ENCODE peak calls at places on chromosome 9, in six cellular contexts. Z, N, H, G, E and M are unnamed samples.

GRCh38 chr9:114366334-114367128 is 21.3 kb downstream of the AKNA start:
- DNase-seq in N (no peak), G (peak; percentile 64), Z (peak; percentile 88), H (no peak), E (peak; percentile 60), M (peak; percentile 59)

GRCh38 chr9:8610256-8610655 is 810.7 kb upstream of the DMAC1 start:
- DNase-seq in H (no peak), N (no peak), G (no peak), E (no peak), Z (no peak), M (no peak)

GRCh38 chr9:107737610-107737986 is 248.0 kb upstream of the KLF4 start:
- DNase-seq in N (no peak), H (no peak), Z (no peak), G (no peak), E (no peak), M (no peak)

GRCh38 chr9:3360245-3360644 is 165.6 kb downstream of the RFX3 start:
- DNase-seq in N (no peak), G (no peak), E (no peak), H (no peak), Z (no peak), M (no peak)

GRCh38 chr9:129276486-129277260 is 98.6 kb upstream of the IER5L start:
- DNase-seq in G (no peak), H (no peak), Z (no peak), E (no peak), N (no peak), M (no peak)

GRCh38 chr9:123860603-123861002 is 69.3 kb downstream of the DENND1A start:
- DNase-seq in N (no peak), Z (no peak), E (no peak), H (no peak), G (no peak), M (no peak)

GRCh38 chr9:78871452-78872331 is 574.8 kb downstream of the PSAT1 start:
- DNase-seq in Z (peak; percentile 88), G (peak; percentile 82), H (peak; percentile 24), N (no peak), E (peak; percentile 91), M (peak; percentile 89)

GRCh38 chr9:27523141-27523540 is 949 bp upstream of the IFNK start:
- DNase-seq in N (no peak), G (no peak), Z (no peak), H (no peak), E (no peak), M (no peak)

GRCh38 chr9:114202849-114203248 is 47.5 kb downstream of the COL27A1 start:
- DNase-seq in H (no peak), E (peak; percentile 37), Z (no peak), N (no peak), G (no peak), M (no peak)

GRCh38 chr9:104177003-104177611 is 83.0 kb downstream of the SMC2 start:
- DNase-seq in Z (no peak), N (no peak), H (peak; percentile 12), G (no peak), E (peak; percentile 51), M (no peak)

GRCh38 chr9:123410281-123410910 is 54.4 kb downstream of the CRB2 start:
- DNase-seq in H (no peak), Z (no peak), N (no peak), G (no peak), E (no peak), M (no peak)

GRCh38 chr9:124366476-124367220 is 48.6 kb downstream of the PSMB7 start:
- DNase-seq in G (no peak), N (no peak), Z (no peak), E (peak; percentile 89), H (no peak), M (no peak)

GRCh38 chr9:132571806-132572600 is 10.4 kb upstream of the BARHL1 start:
- DNase-seq in Z (no peak), H (no peak), E (no peak), G (no peak), N (no peak), M (no peak)

GRCh38 chr9:36154213-36154952 is 14.8 kb upstream of the CCIN start:
- DNase-seq in E (no peak), Z (no peak), H (no peak), G (no peak), N (no peak), M (no peak)

GRCh38 chr9:38057416-38058195 is 11.4 kb downstream of the SHB start:
- DNase-seq in N (no peak), E (no peak), Z (no peak), H (no peak), G (no peak), M (no peak)

GRCh38 chr9:110133608-110134214 is 74.2 kb downstream of the C9orf152 start:
- DNase-seq in E (peak; percentile 80), N (no peak), G (no peak), Z (no peak), H (no peak), M (no peak)

GRCh38 chr9:133483611-133484010 is 4.7 kb upstream of the SLC2A6 start:
- DNase-seq in N (no peak), G (no peak), Z (no peak), H (no peak), E (no peak), M (no peak)

GRCh38 chr9:106072421-106072820 is 378.1 kb downstream of the TMEM38B start:
- DNase-seq in N (no peak), G (no peak), Z (no peak), H (no peak), E (peak; percentile 5), M (no peak)

GRCh38 chr9:81819859-81820546 is 108.2 kb upstream of the SPATA31D4 start:
- DNase-seq in Z (peak; percentile 54), G (no peak), E (no peak), H (no peak), N (no peak), M (no peak)

GRCh38 chr9:127792417-127793031 is 6.7 kb downstream of the CDK9 start:
- DNase-seq in H (no peak), Z (no peak), N (no peak), G (no peak), E (no peak), M (no peak)

GRCh38 chr9:127793093-127793708 is 7.4 kb downstream of the CDK9 start:
- DNase-seq in E (no peak), Z (no peak), G (no peak), N (no peak), H (no peak), M (no peak)

GRCh38 chr9:127796899-127797370 is 5.7 kb upstream of the FPGS start:
- DNase-seq in E (no peak), G (no peak), Z (no peak), N (no peak), H (no peak), M (no peak)

GRCh38 chr9:127794001-127794791 is 8.4 kb downstream of the CDK9 start:
- DNase-seq in E (no peak), H (no peak), G (no peak), Z (no peak), N (no peak), M (no peak)

GRCh38 chr9:127796225-127796813 is 6.4 kb upstream of the FPGS start:
- DNase-seq in G (no peak), Z (no peak), H (peak; percentile 78), N (peak; percentile 56), E (no peak), M (no peak)
- TF ChIP-seq CTCF in G (no peak), Z (no peak), H (no peak), N (no peak), E (no peak), M (no peak)

GRCh38 chr9:136742640-136743391 is at the start of gene LCN10:
- DNase-seq in Z (no peak), G (no peak), N (no peak), H (no peak), E (no peak), M (no peak)
- TF ChIP-seq CTCF in Z (peak; percentile 29), G (peak; percentile 45), N (no peak), H (no peak), E (peak; percentile 48), M (peak; percentile 42)

DNA sequence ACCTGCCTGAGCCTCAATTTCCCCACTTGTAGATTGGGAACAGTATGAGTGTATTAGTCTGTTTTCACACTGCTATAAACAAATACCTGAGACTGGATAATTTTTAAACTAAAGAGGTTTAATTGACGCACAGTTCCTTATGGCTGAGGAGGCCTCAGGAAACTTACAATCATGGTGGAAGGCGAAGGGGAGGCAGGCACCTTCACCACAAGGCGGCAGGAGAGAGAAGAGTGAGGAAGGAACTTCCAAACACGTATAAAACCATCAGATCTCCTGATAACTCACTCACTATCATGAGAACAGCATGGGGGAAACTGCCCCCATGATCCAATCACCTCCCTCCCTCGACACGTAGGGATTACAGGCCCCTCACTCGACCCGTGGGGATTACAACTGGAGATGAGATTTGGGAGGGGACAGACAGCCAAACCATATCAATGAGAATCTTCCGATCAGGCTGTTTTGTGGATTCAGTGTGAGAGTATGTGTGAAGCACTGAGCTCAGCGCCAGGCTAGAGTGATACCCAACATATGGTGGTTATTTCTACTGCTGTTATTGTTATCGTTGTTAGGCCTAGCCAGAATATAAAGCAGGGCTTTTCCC is 14.6 kb upstream of the LMX1B start:
- DNase-seq in E (no peak), Z (no peak), G (no peak), N (no peak), H (no peak), M (no peak)
- TF ChIP-seq CTCF in E (peak; percentile 4), Z (peak; percentile 27), G (peak; percentile 33), N (no peak), H (no peak), M (no peak)

GRCh38 chr9:89554307-89554706 is 50.5 kb upstream of the GADD45G start:
- DNase-seq in H (no peak), N (no peak), G (no peak), Z (no peak), E (no peak), M (no peak)

GRCh38 chr9:89553451-89554020 is 51.3 kb upstream of the GADD45G start:
- DNase-seq in H (no peak), Z (no peak), E (no peak), G (no peak), N (no peak), M (no peak)

GRCh38 chr9:89558500-89558899 is 46.3 kb upstream of the GADD45G start:
- DNase-seq in G (no peak), Z (no peak), N (no peak), E (no peak), H (no peak), M (no peak)

GRCh38 chr9:89555016-89555415 is 49.8 kb upstream of the GADD45G start:
- DNase-seq in G (no peak), N (no peak), E (no peak), Z (no peak), H (no peak), M (no peak)

GRCh38 chr9:89555426-89556375 is 49.1 kb upstream of the GADD45G start:
- DNase-seq in Z (no peak), E (no peak), N (no peak), G (no peak), H (no peak), M (no peak)
- TF ChIP-seq CTCF in Z (no peak), E (no peak), N (no peak), G (no peak), H (no peak), M (no peak)